ENCODE peak calls at places on chromosomes 13 and 19, in seven cellular contexts. E is uterus, P is stomach, W is Peyer's patch, S is ovary, V is testis, O is NB4. R is an unnamed sample.

GRCh38 chr13:51636349-51636890 is 52.2 kb downstream of the WDFY2 start:
- DNase-seq in S (no peak), O (no peak), V (no peak), W (no peak), P (peak), E (no peak), R (no peak)

GRCh38 chr19:29484876-29485275 is 40.9 kb upstream of the VSTM2B start:
- DNase-seq in E (no peak), S (no peak), W (peak), V (no peak), P (no peak), O (no peak), R (no peak)

GRCh38 chr13:95212962-95213850 is 88.0 kb downstream of the ABCC4 start:
- DNase-seq in O (no peak), P (no peak), W (no peak), S (no peak), V (no peak), E (no peak), R (no peak)

GRCh38 chr19:4909172-4909896 is at the start of gene UHRF1:
- DNase-seq in P (no peak), S (no peak), O (peak), E (no peak), V (no peak), W (no peak), R (no peak)

GRCh38 chr13:100363874-100364273 is 224.7 kb downstream of the GGACT start:
- DNase-seq in V (no peak), S (no peak), W (no peak), P (no peak), E (no peak), O (no peak), R (no peak)

GRCh38 chr13:71034018-71034417 is 833.0 kb downstream of the DACH1 start:
- DNase-seq in S (no peak), P (no peak), W (no peak), O (no peak), V (no peak), E (no peak), R (no peak)

GRCh38 chr13:111066544-111066943 is 48.6 kb upstream of the ARHGEF7 start:
- DNase-seq in E (no peak), W (no peak), P (no peak), S (peak), O (no peak), V (peak), R (no peak)

GRCh38 chr13:99295488-99296252 is 11.5 kb downstream of the GPR183 start:
- DNase-seq in P (no peak), S (no peak), E (no peak), O (no peak), W (no peak), V (no peak), R (no peak)

GRCh38 chr13:30334663-30335386 is 27.5 kb upstream of the KATNAL1 start:
- DNase-seq in V (peak), E (no peak), S (no peak), O (peak), W (no peak), P (no peak), R (no peak)

GRCh38 chr13:112444001-112444311 is 67.8 kb downstream of the SPACA7 start:
- DNase-seq in W (peak), E (peak), S (peak), V (peak), O (peak), P (peak), R (peak)

GRCh38 chr13:52353116-52353718 is 52.8 kb downstream of the THSD1 start:
- DNase-seq in E (no peak), V (no peak), S (no peak), O (no peak), P (no peak), W (no peak), R (no peak)

GRCh38 chr13:82800391-82800790 is 1081.9 kb downstream of the SLITRK1 start:
- DNase-seq in E (no peak), W (no peak), O (no peak), S (no peak), P (no peak), V (no peak), R (no peak)

GRCh38 chr13:42101821-42102580 is 53.6 kb downstream of the DGKH start:
- DNase-seq in V (no peak), W (no peak), P (no peak), S (peak), O (no peak), E (no peak), R (no peak)

GRCh38 chr13:51785592-51786424 is 18.2 kb downstream of the DHRS12 start:
- DNase-seq in E (peak), W (peak), S (peak), P (peak), O (peak), V (peak), R (peak)

GRCh38 chr13:40146586-40147240 is 491.3 kb downstream of the COG6 start:
- DNase-seq in V (no peak), W (no peak), S (no peak), E (no peak), O (no peak), P (no peak), R (no peak)

GRCh38 chr13:42720116-42720857 is 61.1 kb upstream of the FAM216B start:
- DNase-seq in V (no peak), P (peak), O (peak), W (peak), E (peak), S (peak), R (no peak)

GRCh38 chr13:86318424-86318823 is 519.2 kb upstream of the SLITRK6 start:
- DNase-seq in W (no peak), V (no peak), E (no peak), O (no peak), S (no peak), P (no peak), R (no peak)

GRCh38 chr13:97555034-97555433 is 121.1 kb downstream of the RAP2A start:
- DNase-seq in V (no peak), S (no peak), O (no peak), P (no peak), E (no peak), W (no peak), R (no peak)

GRCh38 chr13:113859311-113860050 is 4.4 kb downstream of the GAS6 start:
- DNase-seq in S (no peak), P (no peak), V (peak), E (peak), W (no peak), O (no peak), R (no peak)

GRCh38 chr13:113548171-113548641 is 36.3 kb upstream of the TFDP1 start:
- DNase-seq in W (peak), O (no peak), S (no peak), V (peak), P (no peak), E (no peak), R (peak)

GRCh38 chr19:54422136-54422535 is 6.9 kb downstream of the TTYH1 start:
- DNase-seq in O (no peak), W (no peak), E (no peak), P (no peak), S (no peak), V (no peak), R (no peak)

GRCh38 chr13:91242652-91243051 is 104.8 kb upstream of the MIR17HG start:
- DNase-seq in P (no peak), E (no peak), V (no peak), S (no peak), O (no peak), W (no peak), R (peak)

GRCh38 chr19:14248578-14249011 is 42.6 kb upstream of the ADGRL1 start:
- DNase-seq in O (no peak), S (peak), V (peak), W (peak), P (no peak), E (peak), R (peak)

GRCh38 chr19:23310729-23311211 is 60.6 kb upstream of the ZNF724 start:
- DNase-seq in E (no peak), O (no peak), W (no peak), P (no peak), S (no peak), V (no peak), R (no peak)

GRCh38 chr19:38555200-38555599 is 62.6 kb downstream of the MAP4K1 start:
- DNase-seq in S (no peak), V (no peak), O (no peak), P (no peak), E (no peak), W (no peak), R (no peak)

GRCh38 chr19:18160441-18160791 is 7.5 kb downstream of the PIK3R2 start:
- DNase-seq in E (no peak), O (no peak), V (no peak), P (no peak), W (no peak), S (no peak), R (no peak)

GRCh38 chr19:8307965-8308866 is at the start of gene CD320:
- DNase-seq in E (peak), V (peak), S (peak), W (peak), O (peak), P (peak), R (peak)
- TF ChIP-seq POLR2A in E (peak), V (no peak), S (peak), W (no peak), O (peak), P (no peak), R (peak)

GRCh38 chr19:12985049-12985776 is 10.1 kb upstream of the NFIX start:
- DNase-seq in E (no peak), S (no peak), V (peak), W (peak), P (peak), O (peak), R (peak)

GRCh38 chr19:12983561-12984142 is 11.6 kb upstream of the NFIX start:
- DNase-seq in P (peak), E (peak), O (peak), W (peak), V (peak), S (peak), R (peak)

GRCh38 chr19:12983091-12983490 is 12.2 kb upstream of the NFIX start:
- DNase-seq in V (no peak), S (no peak), W (no peak), O (no peak), E (no peak), P (no peak), R (no peak)

GRCh38 chr19:12984143-12984627 is 11.1 kb upstream of the NFIX start:
- DNase-seq in P (no peak), S (no peak), V (no peak), W (no peak), O (no peak), E (no peak), R (no peak)

DNA sequence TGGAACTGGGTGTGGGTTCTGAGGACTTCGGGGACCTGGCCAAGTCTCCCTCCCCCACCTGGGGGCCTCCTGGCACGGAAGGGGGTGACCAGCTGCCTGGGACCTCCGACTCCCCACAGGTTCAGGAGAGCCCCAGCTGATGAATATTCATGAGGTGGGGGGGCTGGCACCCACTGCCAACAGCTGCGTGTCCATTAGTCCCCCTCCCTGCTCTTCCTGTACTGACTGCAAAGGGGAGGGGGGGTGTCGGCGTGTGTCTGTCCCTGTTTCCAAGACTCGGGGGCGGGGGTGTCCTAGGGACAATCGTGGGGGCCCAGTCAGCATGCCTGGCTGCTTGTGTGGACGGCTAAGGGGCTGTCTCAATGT is 10.6 kb upstream of the NFIX start:
- DNase-seq in V (no peak), S (no peak), W (no peak), O (no peak), P (no peak), E (no peak), R (no peak)
- H3K4me3 ChIP-seq in V (no peak), S (no peak), W (no peak), O (no peak), P (no peak), E (no peak), R (no peak)

GRCh38 chr19:35429698-35430097 is 18.4 kb upstream of the FFAR2 start:
- DNase-seq in E (no peak), S (no peak), W (peak), P (no peak), O (no peak), V (no peak), R (no peak)

GRCh38 chr19:35431147-35431807 is 16.8 kb upstream of the FFAR2 start:
- DNase-seq in P (no peak), E (no peak), V (no peak), W (no peak), O (no peak), S (no peak), R (no peak)

GRCh38 chr19:35430382-35431146 is 17.5 kb upstream of the FFAR2 start:
- DNase-seq in E (no peak), W (no peak), V (no peak), O (peak), P (no peak), S (no peak), R (no peak)

GRCh38 chr19:35425682-35426081 is 22.4 kb upstream of the FFAR2 start:
- DNase-seq in V (no peak), P (no peak), S (no peak), O (no peak), W (no peak), E (no peak), R (no peak)

GRCh38 chr19:35427187-35427586 is 20.9 kb upstream of the FFAR2 start:
- DNase-seq in E (no peak), V (no peak), O (no peak), S (no peak), W (no peak), P (no peak), R (no peak)
- TF ChIP-seq POLR2A in E (no peak), V (no peak), O (no peak), S (no peak), W (no peak), P (no peak), R (no peak)

DNA sequence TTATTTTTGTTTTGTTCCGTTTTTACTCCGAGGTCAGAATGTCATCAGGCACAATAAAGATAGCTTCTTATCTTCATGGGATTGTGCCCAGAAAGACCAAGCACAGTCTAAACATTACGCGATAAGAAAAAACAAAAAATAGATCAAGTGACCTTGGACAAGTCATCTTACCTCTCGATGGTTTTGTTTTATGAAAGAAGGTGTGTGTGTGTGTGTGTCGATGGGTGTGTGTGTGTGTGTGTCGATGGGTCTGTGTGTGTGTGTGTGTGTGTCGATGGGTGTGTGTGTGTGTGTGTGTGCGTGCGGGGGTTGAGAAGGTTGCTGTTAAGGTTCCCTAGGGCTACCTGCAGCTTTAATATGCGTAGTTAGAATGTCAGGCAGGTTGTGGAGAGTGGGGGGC is 616 bp upstream of the ATP8A2 start:
- DNase-seq in P (no peak), E (no peak), V (no peak), W (no peak), S (no peak), O (no peak), R (no peak)
- H3K4me3 ChIP-seq in P (no peak), E (no peak), V (no peak), W (no peak), S (no peak), O (no peak), R (no peak)

GRCh38 chr19:40689339-40690049 is 957 bp downstream of the NUMBL start:
- DNase-seq in S (peak), V (no peak), P (no peak), O (peak), E (no peak), W (peak), R (no peak)
- TF ChIP-seq POLR2A in S (no peak), V (no peak), P (no peak), O (no peak), E (no peak), W (no peak), R (no peak)

DNA sequence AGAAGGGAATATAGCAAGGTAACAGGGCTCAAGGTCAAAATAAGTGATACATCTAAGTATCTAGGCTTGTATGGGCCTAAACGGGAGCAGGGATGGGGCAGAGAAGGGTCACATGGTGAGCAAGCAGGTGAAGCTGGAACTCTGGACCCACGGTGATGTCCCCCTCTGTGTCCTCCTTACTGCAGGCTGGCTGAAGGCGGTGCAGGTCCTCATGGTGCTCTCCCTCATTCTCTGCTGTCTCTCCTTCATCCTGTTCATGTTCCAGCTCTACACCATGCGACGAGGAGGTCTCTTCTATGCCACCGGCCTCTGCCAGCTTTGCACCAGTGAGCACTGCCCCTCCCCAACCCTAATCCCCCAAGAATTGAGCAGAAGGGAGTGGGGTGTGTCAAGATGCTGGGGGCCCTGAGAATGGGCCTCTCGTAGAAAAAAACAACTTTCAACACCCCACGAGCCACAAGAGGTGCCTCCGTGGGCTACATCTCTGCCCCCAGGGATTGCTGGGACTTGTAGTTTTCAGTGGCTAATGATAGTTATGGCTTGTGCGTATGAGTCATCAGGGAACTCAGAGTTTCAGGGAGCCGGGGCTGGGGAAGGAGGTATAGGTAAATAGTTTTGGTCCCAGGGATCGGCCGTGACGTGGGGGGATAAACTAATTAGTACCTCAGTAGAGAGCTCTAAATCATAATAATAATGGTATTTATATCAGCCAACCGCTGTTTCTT is 4.0 kb downstream of the EMP3 start:
- DNase-seq in O (peak), V (no peak), P (no peak), S (no peak), W (peak), E (no peak), R (no peak)
- H3K4me3 ChIP-seq in O (peak), V (no peak), P (peak), S (no peak), W (no peak), E (no peak), R (no peak)

GRCh38 chr13:46580362-46580839 is 27.4 kb downstream of the LRCH1 start:
- DNase-seq in W (no peak), O (no peak), P (no peak), V (no peak), S (no peak), E (no peak), R (no peak)
- TF ChIP-seq POLR2A in W (no peak), O (no peak), P (no peak), V (no peak), S (no peak), E (no peak), R (no peak)

GRCh38 chr19:39582442-39582841 is 19.9 kb upstream of the LGALS13 start:
- DNase-seq in V (no peak), O (no peak), S (no peak), E (no peak), P (no peak), W (no peak), R (no peak)
- H3K4me3 ChIP-seq in V (no peak), O (no peak), S (no peak), E (no peak), P (no peak), W (no peak), R (no peak)

DNA sequence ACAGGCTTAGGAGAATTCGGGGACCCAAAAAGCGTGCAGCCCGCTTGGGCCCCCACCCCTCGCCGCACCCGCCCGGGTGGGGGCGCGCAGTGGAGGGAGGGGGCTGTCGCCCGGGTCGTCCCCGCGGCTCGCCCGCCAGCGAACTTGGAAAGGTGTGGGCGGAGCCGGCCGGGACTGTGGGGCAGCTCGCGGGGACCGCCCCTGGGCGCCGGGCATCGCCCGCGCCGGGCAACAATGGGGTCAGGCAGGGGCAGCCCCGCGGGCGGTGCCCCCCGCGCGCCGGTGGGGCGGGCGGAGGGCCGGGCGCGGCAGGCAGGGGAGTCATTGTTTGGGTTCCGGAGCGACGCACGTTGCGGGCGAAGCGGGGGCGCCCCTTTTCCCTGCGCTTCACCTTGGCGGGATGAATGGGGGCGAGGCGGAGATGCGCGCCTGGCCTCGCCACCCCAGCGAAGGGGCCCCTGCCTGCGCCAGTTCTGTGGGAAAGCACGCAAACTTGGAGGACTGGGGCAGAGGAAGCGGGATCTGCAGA is 637 bp upstream of the KLF12 start:
- DNase-seq in E (peak), P (peak), W (peak), V (peak), S (peak), O (no peak), R (peak)
- TF ChIP-seq POLR2A in E (no peak), P (no peak), W (no peak), V (no peak), S (no peak), O (no peak), R (no peak)

GRCh38 chr19:8269724-8270123 is 38.4 kb downstream of the CD320 start:
- DNase-seq in W (no peak), P (no peak), S (no peak), V (no peak), O (no peak), E (no peak), R (no peak)
- H3K4me3 ChIP-seq in W (no peak), P (no peak), S (no peak), V (no peak), O (no peak), E (no peak), R (no peak)